ENCODE peak calls at places on chromosomes 5 and 9, in five cellular contexts. X, R, T, M and F are unnamed samples.

GRCh38 chr9:137317021-137317978 is 15.2 kb upstream of the NRARP start:
- DNase-seq in X (no peak), R (no peak), T (peak; percentile 39), M (no peak), F (no peak)

GRCh38 chr9:136488247-136489214 is 5.7 kb upstream of the SEC16A start:
- DNase-seq in X (peak; percentile 67), R (peak; percentile 54), T (peak; percentile 81), M (peak; percentile 8), F (no peak)

GRCh38 chr5:26121343-26121742 is 917.0 kb downstream of the CDH9 start:
- DNase-seq in X (no peak), R (no peak), T (no peak), M (no peak), F (no peak)

GRCh38 chr9:5278486-5278885 is 26.0 kb downstream of the RLN2 start:
- DNase-seq in X (no peak), R (no peak), T (no peak), M (no peak), F (peak; percentile 13)

GRCh38 chr9:101574773-101575333 is 19.9 kb downstream of the PPP3R2 start:
- DNase-seq in X (no peak), R (no peak), T (no peak), M (no peak), F (no peak)

GRCh38 chr9:98538626-98539031 is 170.1 kb downstream of the GABBR2 start:
- DNase-seq in X (no peak), R (no peak), T (peak; percentile 59), M (peak; percentile 25), F (no peak)

GRCh38 chr5:159864885-159865622 is 51.2 kb upstream of the ADRA1B start:
- DNase-seq in X (no peak), R (no peak), T (no peak), M (peak; percentile 21), F (peak; percentile 9)

GRCh38 chr9:1707291-1707690 is 307.9 kb upstream of the SMARCA2 start:
- DNase-seq in X (no peak), R (no peak), T (no peak), M (no peak), F (no peak)

GRCh38 chr5:152170350-152170749 is 234.7 kb downstream of the NMUR2 start:
- DNase-seq in X (no peak), R (no peak), T (no peak), M (no peak), F (no peak)
- TF ChIP-seq SMC3 in X (no peak), R (no peak), T (no peak), M (no peak), F (no peak)

DNA sequence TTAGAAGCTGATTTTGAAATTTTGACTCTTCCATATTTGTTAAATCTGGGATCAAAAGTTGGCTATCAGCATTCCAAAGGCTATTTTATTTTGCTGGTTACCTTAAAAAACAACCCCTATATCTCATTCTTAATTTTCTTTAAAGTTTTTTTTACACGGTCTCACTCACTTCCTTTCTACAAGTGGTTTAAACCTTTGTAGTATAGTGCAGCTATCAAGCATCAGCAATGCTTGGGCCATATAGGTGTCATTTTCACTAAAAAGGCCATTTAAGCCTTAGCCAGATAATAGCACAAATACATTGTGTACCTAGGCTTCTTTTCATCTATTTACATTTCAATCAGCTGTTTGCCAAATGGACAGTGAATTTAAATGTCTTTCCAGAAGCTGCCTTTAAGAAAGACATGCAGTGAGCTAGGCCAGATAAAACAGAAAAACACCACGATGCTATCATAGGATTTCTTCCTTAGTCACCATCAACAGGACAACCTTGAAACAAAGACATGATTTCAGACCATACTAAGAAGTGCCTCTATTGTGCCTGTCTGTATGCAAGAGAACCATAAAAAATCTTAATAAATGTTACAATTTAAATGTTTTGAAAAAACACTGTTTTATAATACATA is 104.2 kb downstream of the RAPGEF6 start:
- DNase-seq in X (no peak), R (no peak), T (no peak), M (peak; percentile 25), F (no peak)
- TF ChIP-seq RCOR1 in X (no peak), R (no peak), T (no peak), M (no peak), F (no peak)

GRCh38 chr5:1423901-1424603 is 21.2 kb downstream of the SLC6A3 start:
- DNase-seq in X (no peak), R (no peak), T (no peak), M (no peak), F (no peak)

GRCh38 chr5:1419476-1420210 is 25.6 kb downstream of the SLC6A3 start:
- DNase-seq in X (no peak), R (no peak), T (no peak), M (no peak), F (no peak)

GRCh38 chr5:1420211-1421195 is 24.7 kb downstream of the SLC6A3 start:
- DNase-seq in X (no peak), R (no peak), T (no peak), M (no peak), F (no peak)

GRCh38 chr5:1418921-1419280 is 26.3 kb downstream of the SLC6A3 start:
- DNase-seq in X (no peak), R (no peak), T (no peak), M (no peak), F (no peak)

GRCh38 chr5:1421521-1422341 is 23.5 kb downstream of the SLC6A3 start:
- DNase-seq in X (no peak), R (no peak), T (no peak), M (no peak), F (no peak)
- TF ChIP-seq SMC3 in X (no peak), R (no peak), T (no peak), M (no peak), F (no peak)

GRCh38 chr9:121626012-121626411 is 25.4 kb upstream of the DAB2IP start:
- DNase-seq in X (no peak), R (no peak), T (no peak), M (no peak), F (no peak)

GRCh38 chr9:121628401-121628800 is 23.0 kb upstream of the DAB2IP start:
- DNase-seq in X (no peak), R (no peak), T (no peak), M (no peak), F (no peak)

GRCh38 chr9:121627432-121627831 is 24.0 kb upstream of the DAB2IP start:
- DNase-seq in X (no peak), R (no peak), T (no peak), M (no peak), F (no peak)

GRCh38 chr9:121622842-121623203 is 28.6 kb upstream of the DAB2IP start:
- DNase-seq in X (no peak), R (no peak), T (no peak), M (no peak), F (no peak)

GRCh38 chr9:121625590-121625989 is 25.8 kb upstream of the DAB2IP start:
- DNase-seq in X (no peak), R (no peak), T (no peak), M (no peak), F (no peak)
- TF ChIP-seq RCOR1 in X (no peak), R (no peak), T (no peak), M (no peak), F (no peak)

GRCh38 chr5:115601709-115602584 is at the start of gene TICAM2:
- DNase-seq in X (peak; percentile 48), R (peak; percentile 52), T (peak; percentile 40), M (peak; percentile 67), F (peak; percentile 77)

GRCh38 chr5:115602585-115603125 is 376 bp upstream of the TICAM2 start:
- DNase-seq in X (no peak), R (no peak), T (no peak), M (no peak), F (no peak)

GRCh38 chr5:115600771-115601170 is 1.5 kb downstream of the TICAM2 start:
- DNase-seq in X (no peak), R (no peak), T (no peak), M (peak; percentile 63), F (no peak)

GRCh38 chr5:115599924-115600323 is 2.4 kb downstream of the TICAM2 start:
- DNase-seq in X (no peak), R (no peak), T (no peak), M (no peak), F (no peak)

GRCh38 chr5:115599502-115599901 is 2.8 kb downstream of the TICAM2 start:
- DNase-seq in X (no peak), R (no peak), T (peak; percentile 36), M (peak; percentile 56), F (no peak)
- TF ChIP-seq SMC3 in X (no peak), R (no peak), T (no peak), M (no peak), F (no peak)

DNA sequence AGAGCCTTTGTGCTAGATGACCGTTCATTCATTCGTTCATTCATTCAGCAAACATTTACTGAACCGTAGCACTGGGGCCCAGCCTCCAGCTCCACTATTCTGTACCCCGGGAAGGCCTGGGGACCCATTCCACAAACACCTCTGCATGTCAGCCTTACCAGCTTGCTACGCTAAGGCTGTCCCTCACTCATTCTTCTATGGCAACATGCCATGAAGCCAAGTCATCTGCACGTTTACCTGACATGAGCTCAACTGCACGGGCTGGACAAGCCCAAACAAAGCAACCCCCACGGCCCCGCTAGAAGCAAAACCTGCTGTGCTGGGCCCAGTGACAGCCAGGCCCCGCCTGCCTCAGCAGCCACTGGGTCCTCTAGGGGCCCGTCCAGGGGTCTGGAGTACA is 6.0 kb downstream of the CEL start:
- DNase-seq in X (no peak), R (no peak), T (no peak), M (no peak), F (no peak)
- TF ChIP-seq RCOR1 in X (no peak), R (no peak), T (no peak), M (no peak), F (no peak)

DNA sequence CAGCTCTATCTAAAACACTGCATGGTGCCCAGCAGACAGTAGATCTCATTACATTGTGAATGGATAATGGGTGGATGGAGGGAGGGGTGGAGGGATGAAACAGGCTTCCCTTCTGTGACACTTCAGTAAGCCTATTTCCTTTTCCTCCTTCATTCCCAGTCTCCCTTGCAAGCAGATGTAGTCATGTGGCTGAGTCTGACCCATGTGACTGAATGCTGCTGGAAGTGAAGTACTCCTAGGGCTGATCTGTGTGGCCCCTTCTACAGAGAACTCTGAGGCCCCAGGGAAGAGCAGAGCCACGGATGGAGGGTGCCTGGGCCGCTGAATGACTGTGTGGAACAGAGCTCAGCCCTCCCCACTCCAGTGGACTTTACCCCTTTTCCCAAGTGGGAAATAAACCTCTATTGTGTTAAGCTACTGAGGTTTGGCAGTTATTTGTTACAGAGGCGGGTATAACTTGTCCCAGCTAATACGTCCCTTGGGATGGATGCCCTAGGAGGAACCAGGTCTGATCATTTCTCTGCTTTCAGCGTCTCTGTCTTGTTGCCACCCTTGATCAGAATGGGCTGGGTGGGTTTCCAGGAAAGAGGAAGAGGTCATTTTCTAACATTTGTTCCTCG is 176.1 kb upstream of the MVB12B start:
- DNase-seq in X (no peak), R (no peak), T (peak; percentile 52), M (no peak), F (no peak)
- TF ChIP-seq SMC3 in X (no peak), R (no peak), T (no peak), M (no peak), F (no peak)

GRCh38 chr9:129569506-129570449 is 51.1 kb downstream of the C9orf50 start:
- DNase-seq in X (peak; percentile 55), R (peak; percentile 70), T (peak; percentile 76), M (peak; percentile 36), F (no peak)
- TF ChIP-seq RCOR1 in X (peak; percentile 27), R (no peak), T (no peak), M (no peak), F (no peak)